ENCODE peak calls at places on chromosomes 3 and 15, in seven cellular contexts. T, B, E, H, O, Q and S are unnamed samples.

GRCh38 chr3:142998439-142998838 is 2.9 kb upstream of the U2SURP start:
- DNase-seq in T (no peak), B (no peak), E (no peak), H (no peak), O (no peak), Q (peak), S (peak)

GRCh38 chr3:66133050-66133757 is 87.6 kb upstream of the SLC25A26 start:
- DNase-seq in T (no peak), B (no peak), E (no peak), H (no peak), O (peak), Q (peak), S (peak)

GRCh38 chr15:24856397-24857093 is 98.2 kb upstream of the SNRPN start:
- DNase-seq in T (peak), B (no peak), E (no peak), H (no peak), O (no peak), Q (peak), S (peak)

GRCh38 chr3:46998121-46998851 is 18.8 kb downstream of the NBEAL2 start:
- DNase-seq in T (peak), B (peak), E (peak), H (peak), O (peak), Q (peak), S (peak)

GRCh38 chr15:55270301-55270700 is 19.3 kb downstream of the RAB27A start:
- DNase-seq in T (no peak), B (no peak), E (no peak), H (no peak), O (no peak), Q (no peak), S (no peak)

GRCh38 chr15:98658831-98659699 is 10.7 kb downstream of the IGF1R start:
- DNase-seq in T (no peak), B (peak), E (peak), H (no peak), O (peak), Q (peak), S (peak)

GRCh38 chr3:177831361-177831760 is 634.1 kb upstream of the TBL1XR1 start:
- DNase-seq in T (no peak), B (no peak), E (no peak), H (no peak), O (no peak), Q (no peak), S (no peak)

GRCh38 chr3:179309225-179310109 is 13.4 kb upstream of the ZNF639 start:
- DNase-seq in T (no peak), B (no peak), E (no peak), H (no peak), O (no peak), Q (no peak), S (no peak)

GRCh38 chr3:46706771-46707582 is 5.8 kb downstream of the TMIE start:
- DNase-seq in T (peak), B (no peak), E (no peak), H (no peak), O (no peak), Q (no peak), S (no peak)

GRCh38 chr3:171712168-171712938 is 97.9 kb downstream of the PLD1 start:
- DNase-seq in T (no peak), B (no peak), E (no peak), H (no peak), O (no peak), Q (peak), S (peak)

GRCh38 chr15:64703632-64703959 is 71.8 kb downstream of the RBPMS2 start:
- DNase-seq in T (no peak), B (no peak), E (no peak), H (no peak), O (no peak), Q (peak), S (no peak)

GRCh38 chr3:153166206-153166605 is 4.2 kb downstream of the RAP2B start:
- DNase-seq in T (no peak), B (no peak), E (no peak), H (no peak), O (no peak), Q (peak), S (peak)

GRCh38 chr3:156899951-156900350 is 73.8 kb downstream of the LEKR1 start:
- DNase-seq in T (no peak), B (no peak), E (no peak), H (no peak), O (no peak), Q (no peak), S (no peak)

GRCh38 chr3:21729331-21729730 is 21.7 kb downstream of the ZNF385D start:
- DNase-seq in T (no peak), B (no peak), E (no peak), H (no peak), O (no peak), Q (no peak), S (no peak)

GRCh38 chr3:134229038-134229437 is 21.6 kb downstream of the RYK start:
- DNase-seq in T (no peak), B (no peak), E (no peak), H (no peak), O (no peak), Q (no peak), S (no peak)

GRCh38 chr15:34470091-34470490 is 32.5 kb upstream of the GOLGA8A start:
- DNase-seq in T (no peak), B (no peak), E (no peak), H (no peak), O (no peak), Q (peak), S (no peak)

GRCh38 chr15:74497584-74497983 is 36.6 kb upstream of the UBL7 start:
- DNase-seq in T (no peak), B (no peak), E (no peak), H (no peak), O (no peak), Q (no peak), S (no peak)

GRCh38 chr3:177679568-177680441 is 482.5 kb upstream of the TBL1XR1 start:
- DNase-seq in T (no peak), B (no peak), E (no peak), H (no peak), O (no peak), Q (peak), S (peak)

GRCh38 chr3:47079432-47079831 is 84.5 kb downstream of the SETD2 start:
- DNase-seq in T (no peak), B (no peak), E (no peak), H (no peak), O (no peak), Q (no peak), S (no peak)

GRCh38 chr15:73464602-73465001 is 21.6 kb downstream of the REC114 start:
- DNase-seq in T (no peak), B (no peak), E (no peak), H (no peak), O (peak), Q (no peak), S (no peak)

GRCh38 chr15:90286678-90287077 is 21.2 kb downstream of the NGRN start:
- DNase-seq in T (no peak), B (peak), E (no peak), H (no peak), O (peak), Q (peak), S (peak)

GRCh38 chr15:73767794-73768501 is 14.8 kb upstream of the INSYN1 start:
- DNase-seq in T (no peak), B (no peak), E (no peak), H (no peak), O (no peak), Q (no peak), S (no peak)

GRCh38 chr3:59953104-59953503 is 903.3 kb upstream of the CFAP20DC start:
- DNase-seq in T (no peak), B (no peak), E (no peak), H (no peak), O (no peak), Q (no peak), S (no peak)

GRCh38 chr3:126270145-126270811 is 86.9 kb downstream of the KLF15 start:
- DNase-seq in T (peak), B (no peak), E (peak), H (no peak), O (no peak), Q (peak), S (peak)

GRCh38 chr3:172658344-172659245 is 52.3 kb downstream of the NCEH1 start:
- DNase-seq in T (no peak), B (no peak), E (no peak), H (peak), O (peak), Q (peak), S (peak)

GRCh38 chr15:70023064-70023768 is 74.5 kb downstream of the TLE3 start:
- DNase-seq in T (no peak), B (peak), E (no peak), H (peak), O (peak), Q (peak), S (peak)

GRCh38 chr3:20074226-20075063 is 34.2 kb downstream of the KAT2B start:
- DNase-seq in T (no peak), B (no peak), E (no peak), H (no peak), O (no peak), Q (no peak), S (peak)

GRCh38 chr15:40952901-40953712 is at the start of gene CHAC1:
- DNase-seq in T (peak), B (peak), E (peak), H (peak), O (peak), Q (peak), S (peak)

GRCh38 chr3:186705882-186706780 is 11.0 kb upstream of the KNG1 start:
- DNase-seq in T (no peak), B (peak), E (no peak), H (no peak), O (no peak), Q (no peak), S (no peak)

GRCh38 chr15:98428253-98428989 is 219.9 kb upstream of the IGF1R start:
- DNase-seq in T (peak), B (peak), E (peak), H (peak), O (peak), Q (peak), S (peak)

GRCh38 chr3:99418709-99419108 is 219.7 kb upstream of the COL8A1 start:
- DNase-seq in T (no peak), B (no peak), E (no peak), H (no peak), O (no peak), Q (peak), S (no peak)